ENCODE peak calls at places on chromosomes 12 and 14, in nine cellular contexts. N is H9; T is naive thymus-derived CD8-positive, alpha-beta T cell; M is effector memory CD4-positive, alpha-beta T cell; V is nephron progenitor cell; P is bronchial epithelial cell; X is SK-MEL-5; A is right cardiac atrium; R is activated T-cell treated with anti-CD3 and anti-CD28 coated beads for 1 hour. O is an unnamed sample.

GRCh38 chr14:35402323-35403084 is 2.0 kb downstream of the NFKBIA start:
- DNase-seq in N (no peak), T (peak), M (peak), V (no peak), P (peak), X (no peak), A (no peak), R (peak), O (no peak)

GRCh38 chr14:101584049-101584859 is 23.0 kb downstream of the DIO3 start:
- DNase-seq in N (no peak), T (no peak), M (no peak), V (no peak), P (no peak), X (no peak), A (peak), R (no peak), O (peak)

GRCh38 chr12:93954160-93955112 is 193.9 kb upstream of the PLXNC1 start:
- DNase-seq in N (no peak), T (no peak), M (no peak), V (no peak), P (no peak), X (no peak), A (peak), R (no peak), O (peak)

GRCh38 chr12:237026-237815 is 23.3 kb upstream of the SLC6A12 start:
- DNase-seq in N (peak), T (no peak), M (no peak), V (no peak), P (no peak), X (no peak), A (no peak), R (no peak), O (no peak)

GRCh38 chr12:123471374-123472068 is 13.6 kb downstream of the SNRNP35 start:
- DNase-seq in N (no peak), T (no peak), M (no peak), V (no peak), P (peak), X (no peak), A (peak), R (no peak), O (peak)

GRCh38 chr12:46005151-46005797 is 14.9 kb upstream of the SCAF11 start:
- DNase-seq in N (no peak), T (no peak), M (no peak), V (no peak), P (peak), X (peak), A (no peak), R (no peak), O (no peak)

GRCh38 chr14:61690039-61690438 is 5.3 kb upstream of the HIF1A start:
- DNase-seq in N (no peak), T (no peak), M (no peak), V (no peak), P (peak), X (no peak), A (no peak), R (no peak), O (no peak)

GRCh38 chr12:93003540-93004239 is 74.6 kb upstream of the EEA1 start:
- DNase-seq in N (no peak), T (no peak), M (no peak), V (peak), P (no peak), X (no peak), A (no peak), R (no peak), O (no peak)

GRCh38 chr14:81991998-81992397 is 458.3 kb upstream of the SEL1L start:
- DNase-seq in N (no peak), T (no peak), M (no peak), V (no peak), P (peak), X (peak), A (no peak), R (no peak), O (no peak)

GRCh38 chr12:105574056-105574715 is 243.7 kb downstream of the C12orf75 start:
- DNase-seq in N (no peak), T (no peak), M (no peak), V (no peak), P (peak), X (no peak), A (no peak), R (no peak), O (no peak)

GRCh38 chr12:124026755-124027745 is 54.0 kb downstream of the ZNF664 start:
- DNase-seq in N (peak), T (no peak), M (no peak), V (no peak), P (peak), X (no peak), A (no peak), R (no peak), O (no peak)

GRCh38 chr14:23057757-23058653 is 685 bp upstream of the CDH24 start:
- DNase-seq in N (peak), T (peak), M (peak), V (peak), P (peak), X (peak), A (peak), R (peak), O (peak)

GRCh38 chr14:73097421-73097820 is 38.9 kb upstream of the PSEN1 start:
- DNase-seq in N (no peak), T (no peak), M (no peak), V (no peak), P (no peak), X (peak), A (no peak), R (no peak), O (no peak)

O was measured in left ventricle myocardium inferior.